ENCODE peak calls at places on chromosomes 4 and X, in four cellular contexts. N is A549, L is endothelial cell of umbilical vein, C is MCF 10A. Q is an unnamed sample.

GRCh38 chr4:76729991-76730390 is 168.0 kb downstream of the SOWAHB start:
- DNase-seq in L (no peak), C (no peak), N (no peak), Q (no peak)

GRCh38 chrX:134727363-134727762 is 69.1 kb upstream of the PLAC1 start:
- DNase-seq in C (peak), N (peak), L (peak), Q (no peak)

GRCh38 chr4:86963697-86964096 is 28.9 kb downstream of the AFF1 start:
- DNase-seq in N (no peak), L (no peak), C (peak), Q (no peak)

GRCh38 chr4:76197971-76198410 is 15.6 kb downstream of the SCARB2 start:
- DNase-seq in C (peak), N (no peak), L (no peak), Q (peak)

GRCh38 chrX:12811658-12812057 is 20.4 kb downstream of the PRPS2 start:
- DNase-seq in L (no peak), N (no peak), C (no peak), Q (no peak)

GRCh38 chr4:87038837-87039715 is 104.3 kb downstream of the AFF1 start:
- DNase-seq in C (peak), N (peak), L (peak), Q (no peak)

GRCh38 chr4:18034099-18034498 is 12.5 kb upstream of the LCORL start:
- DNase-seq in N (no peak), C (no peak), L (no peak), Q (no peak)

GRCh38 chrX:68994135-68994882 is 165.5 kb downstream of the EFNB1 start:
- DNase-seq in N (no peak), C (no peak), L (no peak), Q (no peak)

DNA sequence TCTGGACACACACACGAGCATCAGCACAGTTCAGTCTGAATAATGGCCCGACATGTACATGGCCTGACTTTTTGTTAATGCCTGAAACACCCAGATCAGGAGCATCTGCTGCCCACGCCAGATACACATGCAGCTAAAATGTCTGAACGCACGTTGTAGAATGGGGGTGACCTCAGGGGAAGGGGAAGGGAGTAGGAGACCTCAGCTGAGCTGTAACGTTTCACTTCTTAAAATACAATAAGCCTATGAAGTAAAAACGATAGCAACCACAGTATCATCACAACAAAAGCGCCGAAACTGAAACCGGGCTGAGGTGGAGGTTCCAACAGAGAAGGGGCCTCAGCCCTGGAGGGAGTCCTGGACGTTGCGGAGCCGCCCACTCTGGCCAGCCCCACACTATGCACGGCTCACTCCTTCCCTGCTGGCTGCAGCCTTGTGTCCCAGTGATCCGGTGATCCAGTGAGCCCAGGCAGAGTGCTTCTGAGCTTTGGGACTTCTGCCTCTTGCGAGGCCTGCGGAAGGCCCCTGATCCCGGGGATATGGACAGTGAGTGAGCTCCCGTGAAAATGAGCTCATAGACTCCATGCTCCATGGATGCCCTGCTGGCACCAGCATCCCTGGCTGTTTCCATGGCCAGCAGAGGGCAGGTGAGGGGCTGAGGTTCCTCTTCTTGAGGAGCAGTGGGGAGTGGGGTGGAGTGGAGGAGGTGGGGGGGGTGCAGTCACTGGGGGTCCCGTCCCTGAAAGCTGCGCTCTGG is 52.0 kb downstream of the HMX1 start:
- DNase-seq in L (no peak), C (no peak), N (no peak), Q (peak)
- TF ChIP-seq CTCF in L (no peak), C (no peak), N (no peak), Q (no peak)

GRCh38 chrX:53281321-53281822 is at the start of gene IQSEC2:
- DNase-seq in N (peak), L (peak), C (peak), Q (no peak)

GRCh38 chrX:53280703-53281320 is 572 bp downstream of the IQSEC2 start:
- DNase-seq in C (peak), L (peak), N (no peak), Q (no peak)

GRCh38 chrX:53280316-53280702 is 1.1 kb downstream of the IQSEC2 start:
- DNase-seq in C (no peak), L (no peak), N (no peak), Q (no peak)

GRCh38 chrX:53282313-53282712 is 929 bp upstream of the IQSEC2 start:
- DNase-seq in C (no peak), N (no peak), L (no peak), Q (no peak)

DNA sequence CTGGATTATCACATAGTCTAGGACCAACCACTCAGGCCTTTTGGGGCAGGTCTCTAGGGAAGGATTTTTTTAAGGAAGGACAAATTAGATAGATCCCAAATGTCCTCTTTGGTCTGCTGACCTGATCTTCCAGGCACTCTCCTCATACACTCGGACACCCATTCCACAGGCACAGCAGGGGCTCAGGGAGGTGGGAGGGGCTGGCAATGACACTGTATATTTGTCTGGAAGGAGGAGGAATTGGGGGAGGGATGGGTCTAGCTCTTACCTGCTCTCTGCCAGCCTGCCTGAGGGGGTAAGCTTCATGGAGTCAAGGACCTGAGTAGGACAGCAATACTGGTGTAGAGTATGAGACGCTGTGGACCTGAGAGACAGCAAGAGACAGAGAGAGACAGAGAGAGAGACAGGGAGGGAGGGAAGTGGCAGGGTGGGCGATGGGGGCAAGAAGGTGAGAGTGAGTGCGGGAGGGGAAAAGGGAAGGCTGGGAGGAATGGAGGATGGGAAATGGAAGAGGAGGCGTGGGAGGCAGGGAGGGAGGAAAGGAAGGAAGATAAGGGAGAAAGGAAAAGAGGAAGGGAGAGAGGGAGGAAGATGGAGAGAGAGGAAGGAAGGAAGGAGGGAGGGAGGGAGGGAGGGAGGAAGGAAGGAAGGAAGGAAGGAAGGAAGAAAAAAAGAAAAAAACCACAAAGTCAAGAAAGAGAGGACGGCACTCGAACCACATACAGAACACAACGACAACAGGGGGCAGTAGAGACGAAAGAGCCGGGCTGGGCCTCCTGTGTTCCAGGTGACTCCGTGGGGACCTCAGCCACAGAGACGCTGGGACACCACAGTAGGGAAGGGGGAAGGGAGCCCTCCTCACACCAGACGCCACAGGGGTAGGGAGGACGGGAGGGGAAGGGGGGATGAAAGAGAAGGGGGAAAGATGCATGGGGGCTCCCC is 1.8 kb downstream of the IQSEC2 start:
- DNase-seq in N (no peak), C (no peak), L (no peak), Q (no peak)
- TF ChIP-seq CTCF in N (peak), C (no peak), L (no peak), Q (no peak)

GRCh38 chr4:74969507-74970474 is 36.9 kb downstream of the PARM1 start:
- DNase-seq in C (no peak), N (no peak), L (no peak), Q (no peak)
- TF ChIP-seq CTCF in C (no peak), N (no peak), L (no peak), Q (no peak)

DNA sequence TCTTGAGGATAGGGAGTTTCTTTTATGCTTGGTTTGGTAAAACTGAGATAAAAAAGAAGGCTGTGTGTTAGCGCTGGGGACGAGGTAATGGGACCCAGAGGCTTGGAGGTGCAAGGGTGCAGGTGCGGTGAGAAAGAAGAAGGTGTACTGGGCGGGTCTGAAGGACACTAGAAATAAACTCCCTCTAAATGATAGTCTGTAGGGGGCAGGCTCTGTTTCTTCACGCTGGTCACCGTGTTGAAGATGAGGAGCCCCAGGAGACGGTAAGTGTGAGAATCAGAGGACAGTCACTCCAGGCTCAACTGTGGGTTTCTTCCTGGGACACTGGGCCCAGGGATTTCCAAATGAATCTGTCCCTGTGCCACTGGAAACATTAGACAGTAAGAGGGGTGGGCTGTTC is 131.4 kb downstream of the SORBS2 start:
- DNase-seq in L (no peak), N (no peak), C (no peak), Q (no peak)
- TF ChIP-seq CTCF in L (no peak), N (no peak), C (no peak), Q (no peak)

GRCh38 chr4:147407261-147408045 is 73.4 kb upstream of the EDNRA start:
- DNase-seq in C (no peak), L (no peak), N (no peak), Q (no peak)
- TF ChIP-seq CTCF in C (peak), L (peak), N (no peak), Q (no peak)

DNA sequence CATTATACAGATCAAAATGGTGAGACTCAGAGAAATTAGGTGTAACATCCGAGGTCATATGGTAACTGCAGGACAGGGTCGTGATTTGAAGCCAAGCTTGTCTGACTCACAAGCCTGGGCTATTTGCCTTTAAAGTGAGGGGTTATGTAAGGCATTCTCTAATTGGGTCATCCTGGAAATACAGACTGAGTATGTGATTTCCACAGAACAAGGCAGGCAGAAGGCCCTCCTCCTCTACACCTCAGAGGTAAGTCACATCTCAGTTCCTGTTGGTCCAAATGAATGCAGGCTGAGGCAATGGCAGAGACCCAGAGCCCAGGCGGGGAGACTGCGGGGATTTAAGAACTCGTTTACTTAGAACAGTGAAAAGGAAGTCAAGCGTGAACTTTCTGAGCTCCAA is 153.4 kb downstream of the LDB2 start:
- DNase-seq in N (no peak), L (no peak), C (peak), Q (no peak)
- TF ChIP-seq CTCF in N (no peak), L (no peak), C (no peak), Q (no peak)

GRCh38 chrX:143669395-143669794 is 33.5 kb upstream of the SLITRK4 start:
- DNase-seq in C (peak), N (no peak), L (no peak), Q (no peak)
- TF ChIP-seq CTCF in C (peak), N (no peak), L (no peak), Q (no peak)

DNA sequence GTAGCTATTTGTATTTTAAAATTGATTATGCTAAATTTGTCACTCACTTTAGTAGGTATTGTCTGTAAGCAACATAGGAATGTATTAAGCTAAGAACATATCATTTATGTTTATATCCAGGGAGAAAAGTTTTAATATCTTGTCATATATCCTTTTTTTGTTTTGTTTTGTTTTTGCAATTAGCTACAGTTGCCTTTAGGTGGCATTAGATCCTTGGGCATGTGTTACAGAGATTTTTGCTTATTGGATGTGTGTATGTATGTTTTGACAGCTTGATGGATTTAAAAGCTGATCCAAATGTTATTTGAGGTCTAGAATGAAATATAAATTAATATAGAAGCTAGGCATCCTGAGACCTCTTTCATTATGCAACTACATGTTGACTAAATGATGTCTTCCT is 36.1 kb upstream of the OTUD4 start:
- DNase-seq in N (no peak), C (peak), L (peak), Q (no peak)
- TF ChIP-seq CTCF in N (peak), C (peak), L (peak), Q (no peak)

DNA sequence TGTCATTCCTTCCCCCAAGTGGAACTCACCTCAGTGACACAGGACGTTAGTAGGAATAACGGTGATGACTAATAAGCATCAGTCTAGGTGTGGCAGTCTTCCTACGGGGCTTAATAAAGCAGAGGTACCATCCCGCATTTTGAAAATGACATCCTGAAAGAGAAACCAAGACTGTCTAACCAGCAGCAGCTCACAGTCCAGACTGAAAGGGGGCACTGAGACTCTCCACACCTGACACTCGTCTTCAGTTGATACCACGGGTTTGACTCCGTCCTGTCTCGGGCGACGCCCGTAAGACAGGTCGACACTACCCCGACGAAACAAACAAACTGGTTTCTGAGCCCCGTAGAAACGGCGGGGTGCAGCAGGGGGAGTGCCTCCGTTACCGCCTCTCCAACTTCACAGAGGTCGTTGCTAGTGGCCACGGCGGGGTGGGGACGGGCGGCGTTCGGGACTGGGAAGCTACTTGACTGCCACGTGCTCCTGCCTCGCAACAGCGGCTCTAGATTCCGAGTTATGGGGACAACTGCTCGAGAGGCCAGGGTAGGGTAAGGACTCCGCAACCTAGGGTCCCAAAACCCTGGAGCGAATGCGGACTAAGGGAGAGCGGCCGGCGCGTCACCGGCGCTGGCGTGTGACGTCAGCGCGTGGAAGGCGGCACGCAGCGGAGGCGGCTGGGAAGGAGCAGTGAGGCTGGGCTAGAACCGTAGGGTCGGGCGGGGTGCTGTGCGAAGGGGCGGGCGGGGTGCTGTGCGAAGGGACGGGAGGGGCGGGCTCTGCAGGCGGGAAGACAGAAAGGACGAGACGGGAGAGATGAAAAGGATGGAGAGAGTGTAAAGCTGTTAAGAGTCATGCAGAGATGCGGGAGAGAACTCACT is at the start of gene NEK1:
- DNase-seq in C (peak), L (peak), N (peak), Q (peak)
- TF ChIP-seq CTCF in C (no peak), L (peak), N (no peak), Q (no peak)

GRCh38 chr4:21470531-21470930 is 478.0 kb downstream of the KCNIP4 start:
- DNase-seq in L (peak), C (peak), N (no peak), Q (no peak)

GRCh38 chr4:21474195-21474594 is 474.4 kb downstream of the KCNIP4 start:
- DNase-seq in N (no peak), L (no peak), C (no peak), Q (no peak)

GRCh38 chr4:21467551-21467950 is 481.0 kb downstream of the KCNIP4 start:
- DNase-seq in C (no peak), L (no peak), N (no peak), Q (no peak)

DNA sequence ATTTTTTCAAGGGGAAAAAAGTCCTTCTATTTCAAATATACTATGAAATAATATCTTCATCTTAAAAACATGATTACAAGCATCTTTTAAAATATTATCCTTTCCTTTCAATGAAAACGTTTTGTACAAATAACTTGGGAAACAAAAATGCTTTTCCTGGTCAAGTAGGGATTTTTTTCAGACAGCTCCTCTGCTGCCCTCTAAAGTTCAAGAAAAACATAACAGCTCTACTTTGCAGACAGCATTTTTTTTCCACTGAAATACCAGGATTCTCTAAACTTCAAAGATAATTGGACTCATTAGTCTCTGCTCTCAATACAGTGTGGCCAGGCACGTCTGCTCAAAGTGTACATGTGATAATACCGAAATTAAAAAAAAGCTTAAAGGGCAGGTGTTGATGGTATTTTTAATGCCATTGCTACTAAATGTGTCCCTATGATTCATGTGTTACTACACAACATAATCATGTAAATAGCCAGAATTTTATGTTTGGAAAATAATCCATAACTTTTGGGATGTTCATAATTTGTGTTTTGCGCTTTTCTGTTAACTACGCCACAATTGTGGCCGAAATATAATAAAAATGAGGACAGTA is 479.0 kb downstream of the KCNIP4 start:
- DNase-seq in C (peak), N (peak), L (peak), Q (no peak)
- TF ChIP-seq CTCF in C (peak), N (no peak), L (peak), Q (no peak)

Q was measured in B cell.